ENCODE peak calls at places on chromosomes 4 and X, in ten cellular contexts. V is HFF-Myc; C is A673; Q is mesothelial cell of epicardium; Z is tibial nerve; B is CD8-positive, alpha-beta T cell; N is transverse colon; Y is endothelial cell; O is CD4-positive, alpha-beta T cell; X is AG10803. H is an unnamed sample.

GRCh38 chr4:153514001-153514526 is 47.9 kb downstream of the TMEM131L start:
- DNase-seq in Z (no peak), X (peak), V (no peak), C (peak), Q (no peak), Y (no peak), B (no peak), O (no peak), N (no peak), H (no peak)

GRCh38 chr4:109434007-109434792 is 585 bp downstream of the SEC24B start:
- DNase-seq in X (no peak), O (peak), N (peak), B (peak), V (no peak), Z (peak), Y (peak), C (peak), Q (peak), H (peak)

GRCh38 chr4:185011408-185011807 is 6.9 kb upstream of the HELT start:
- DNase-seq in Q (no peak), Z (no peak), V (no peak), C (peak), Y (peak), B (no peak), O (no peak), N (no peak), X (no peak), H (peak)

GRCh38 chr4:161197912-161198311 is 965.9 kb downstream of the FSTL5 start:
- DNase-seq in V (no peak), Q (no peak), Y (no peak), N (no peak), C (no peak), B (no peak), Z (no peak), X (no peak), O (no peak), H (no peak)

GRCh38 chrX:331772-332495 is 13.3 kb upstream of the GTPBP6 start:
- DNase-seq in Z (no peak), X (no peak), C (no peak), O (no peak), V (no peak), N (no peak), Q (no peak), B (no peak), Y (no peak), H (no peak)

GRCh38 chrX:29285670-29286069 is 698.4 kb downstream of the IL1RAPL1 start:
- DNase-seq in V (no peak), O (no peak), B (no peak), N (no peak), C (no peak), Y (no peak), X (no peak), Q (no peak), Z (no peak), H (no peak)

GRCh38 chr4:67593741-67594175 is 35.2 kb downstream of the STAP1 start:
- DNase-seq in Q (no peak), O (no peak), N (no peak), Z (no peak), X (peak), B (no peak), Y (no peak), V (no peak), C (no peak), H (no peak)

GRCh38 chrX:38805294-38806053 is 4.2 kb downstream of the MID1IP1 start:
- DNase-seq in X (peak), B (peak), Y (peak), V (no peak), Z (peak), C (peak), Q (peak), N (peak), O (peak), H (peak)

GRCh38 chr4:113958766-113959540 is 20.5 kb downstream of the ARSJ start:
- DNase-seq in Q (no peak), N (no peak), B (no peak), X (peak), V (peak), O (no peak), Y (no peak), Z (no peak), C (peak), H (no peak)

GRCh38 chrX:20515841-20516461 is 249.2 kb upstream of the RPS6KA3 start:
- DNase-seq in X (peak), V (peak), N (no peak), Z (no peak), Y (no peak), B (no peak), Q (no peak), O (no peak), C (peak), H (no peak)

GRCh38 chrX:120315776-120316175 is 4.5 kb upstream of the TMEM255A start:
- DNase-seq in Q (no peak), Y (no peak), C (no peak), X (no peak), N (no peak), O (no peak), B (no peak), Z (no peak), V (no peak), H (no peak)

GRCh38 chr4:42396361-42397255 is 680 bp upstream of the SHISA3 start:
- DNase-seq in Q (no peak), V (no peak), Y (no peak), B (no peak), Z (no peak), X (no peak), N (no peak), O (no peak), C (no peak), H (no peak)

GRCh38 chr4:118729287-118730286 is 44.4 kb downstream of the METTL14 start:
- DNase-seq in B (peak), V (no peak), Y (no peak), N (no peak), Q (no peak), Z (no peak), O (no peak), X (peak), C (peak), H (no peak)

GRCh38 chr4:181319629-181320028 is 923.6 kb upstream of the TENM3 start:
- DNase-seq in V (no peak), O (no peak), B (no peak), X (no peak), Z (no peak), N (no peak), Y (no peak), C (no peak), Q (no peak), H (no peak)

GRCh38 chr4:84985952-84986351 is 19.5 kb upstream of the WDFY3 start:
- DNase-seq in X (peak), B (no peak), C (no peak), Y (no peak), V (peak), N (no peak), Q (no peak), Z (no peak), O (no peak), H (no peak)

GRCh38 chr4:46946914-46947313 is 37.9 kb upstream of the COX7B2 start:
- DNase-seq in V (no peak), O (no peak), C (no peak), B (no peak), N (no peak), Z (no peak), Y (no peak), X (no peak), Q (no peak), H (no peak)

GRCh38 chr4:131063878-131064277 is 1967.9 kb downstream of the C4orf33 start:
- DNase-seq in O (no peak), X (no peak), B (no peak), V (no peak), C (no peak), N (no peak), Y (no peak), Z (no peak), Q (no peak), H (no peak)

GRCh38 chrX:145484740-145485139 is 237.4 kb downstream of the SPANXN1 start:
- DNase-seq in Y (no peak), X (no peak), B (no peak), C (no peak), Q (no peak), N (no peak), V (no peak), Z (no peak), O (no peak), H (no peak)

GRCh38 chr4:15717126-15717525 is 14.3 kb downstream of the BST1 start:
- DNase-seq in V (no peak), Y (no peak), Z (no peak), O (no peak), Q (no peak), X (peak), N (no peak), B (no peak), C (peak), H (no peak)

GRCh38 chrX:13051529-13052172 is 7.2 kb upstream of the FAM9C start:
- DNase-seq in V (no peak), C (no peak), X (no peak), B (peak), Q (no peak), O (no peak), N (no peak), Z (no peak), Y (no peak), H (no peak)

GRCh38 chr4:130257271-130257670 is 1161.3 kb downstream of the C4orf33 start:
- DNase-seq in O (no peak), Y (no peak), N (no peak), Z (no peak), C (peak), X (peak), Q (no peak), V (no peak), B (no peak), H (no peak)

GRCh38 chrX:151878574-151878973 is 34.1 kb upstream of the MAGEA4 start:
- DNase-seq in Y (no peak), C (no peak), O (no peak), X (no peak), N (no peak), B (no peak), Z (no peak), V (no peak), Q (no peak), H (no peak)

GRCh38 chr4:74608151-74608949 is 163.4 kb downstream of the AREG start:
- DNase-seq in B (no peak), Y (no peak), Q (no peak), N (no peak), V (no peak), X (no peak), Z (no peak), C (no peak), O (no peak), H (no peak)

GRCh38 chr4:6177587-6178197 is 22.7 kb downstream of the JAKMIP1 start:
- DNase-seq in Y (no peak), B (peak), V (no peak), N (peak), Z (no peak), Q (no peak), C (peak), X (no peak), O (no peak), H (no peak)

GRCh38 chr4:101835121-101835904 is 44.8 kb downstream of the BANK1 start:
- DNase-seq in O (no peak), X (peak), Y (no peak), B (no peak), N (no peak), V (no peak), Z (peak), C (peak), Q (no peak), H (no peak)

GRCh38 chr4:81921757-81922159 is 450.1 kb upstream of the RASGEF1B start:
- DNase-seq in Z (no peak), X (no peak), Q (no peak), Y (no peak), V (no peak), O (no peak), B (no peak), C (peak), N (no peak), H (no peak)

GRCh38 chrX:758917-759316 is 128.3 kb downstream of the SHOX start:
- DNase-seq in Z (no peak), B (no peak), Q (no peak), X (no peak), Y (no peak), C (no peak), O (no peak), N (no peak), V (no peak), H (no peak)

GRCh38 chr4:31592293-31592692 is 872.1 kb downstream of the PCDH7 start:
- DNase-seq in Q (no peak), X (no peak), V (no peak), Y (no peak), Z (no peak), O (no peak), C (no peak), N (no peak), B (no peak), H (no peak)

GRCh38 chr4:176400816-176401461 is 81.2 kb downstream of the SPCS3 start:
- DNase-seq in Y (no peak), B (no peak), O (no peak), C (no peak), X (peak), Z (no peak), Q (no peak), V (peak), N (no peak), H (no peak)

GRCh38 chr4:71833175-71833900 is 49.5 kb upstream of the GC start:
- DNase-seq in Y (no peak), Q (no peak), B (no peak), X (no peak), C (no peak), N (peak), Z (no peak), O (no peak), V (no peak), H (no peak)

GRCh38 chrX:112841114-112841819 is 636 bp upstream of the AMOT start:
- DNase-seq in Y (peak), V (peak), B (peak), O (peak), N (peak), X (peak), Z (peak), Q (peak), C (peak), H (peak)

GRCh38 chr4:96742332-96743014 is 902.6 kb downstream of the PDHA2 start:
- DNase-seq in Y (no peak), Z (no peak), C (no peak), N (no peak), X (no peak), B (no peak), Q (no peak), O (no peak), V (no peak), H (no peak)

GRCh38 chrX:46735625-46736024 is 23.3 kb downstream of the SLC9A7 start:
- DNase-seq in V (no peak), Y (no peak), B (no peak), C (no peak), Z (no peak), X (no peak), O (no peak), Q (no peak), N (no peak), H (no peak)

GRCh38 chr4:115279300-115279699 is 165.9 kb upstream of the NDST4 start:
- DNase-seq in C (no peak), V (no peak), X (no peak), N (no peak), O (no peak), Z (no peak), Q (no peak), B (no peak), Y (no peak), H (no peak)

GRCh38 chr4:81565137-81565870 is 93.6 kb upstream of the RASGEF1B start:
- DNase-seq in C (no peak), X (no peak), N (peak), Q (peak), Z (peak), B (no peak), V (no peak), O (no peak), Y (peak), H (no peak)

GRCh38 chr4:40316333-40316781 is 18.8 kb upstream of the CHRNA9 start:
- DNase-seq in Z (no peak), O (no peak), Q (no peak), B (peak), C (peak), X (peak), V (peak), N (no peak), Y (no peak), H (no peak)

GRCh38 chrX:148310402-148311200 is 189.8 kb upstream of the AFF2 start:
- DNase-seq in Q (no peak), O (peak), N (no peak), B (peak), Z (no peak), Y (no peak), X (no peak), V (no peak), C (no peak), H (no peak)

GRCh38 chr4:152369903-152370296 is 166.0 kb downstream of the FBXW7 start:
- DNase-seq in B (no peak), N (no peak), C (peak), O (no peak), Q (no peak), Y (no peak), Z (no peak), V (no peak), X (no peak), H (no peak)
- TF ChIP-seq CTCF in B (peak), N (peak), C (peak), O (peak), Q (peak), Y (no peak), Z (peak), V (no peak), X (peak), H (peak)

GRCh38 chrX:105226499-105226898 is 6.0 kb upstream of the TEX13A start:
- DNase-seq in N (no peak), B (no peak), C (no peak), Z (no peak), V (no peak), X (no peak), O (no peak), Y (no peak), Q (no peak), H (no peak)
- TF ChIP-seq CTCF in N (no peak), B (no peak), C (no peak), Z (no peak), V (no peak), X (no peak), O (no peak), Y (no peak), Q (no peak), H (no peak)

GRCh38 chr4:58510652-58511051 is 1400.5 kb upstream of the IGFBP7 start:
- DNase-seq in C (no peak), N (no peak), Q (no peak), V (no peak), Z (no peak), B (no peak), Y (no peak), X (no peak), O (no peak), H (no peak)
- TF ChIP-seq CTCF in C (no peak), N (no peak), Q (no peak), V (no peak), Z (no peak), B (no peak), Y (no peak), X (no peak), O (no peak), H (no peak)

GRCh38 chr4:156154978-156155377 is 201.3 kb upstream of the CTSO start:
- DNase-seq in B (no peak), X (no peak), C (no peak), Z (no peak), V (no peak), N (no peak), Q (no peak), O (no peak), Y (no peak), H (no peak)
- TF ChIP-seq CTCF in B (no peak), X (peak), C (peak), Z (no peak), V (no peak), N (no peak), Q (no peak), O (no peak), Y (no peak), H (peak)

GRCh38 chr4:89162486-89162885 is 51.2 kb downstream of the TIGD2 start:
- DNase-seq in Q (no peak), X (no peak), Z (no peak), C (no peak), N (no peak), V (no peak), B (no peak), Y (no peak), O (no peak), H (no peak)

GRCh38 chr4:89161841-89162240 is 50.5 kb downstream of the TIGD2 start:
- DNase-seq in V (no peak), B (no peak), Q (no peak), C (no peak), O (no peak), Z (no peak), X (peak), Y (no peak), N (no peak), H (no peak)

GRCh38 chr4:89162987-89163386 is 51.7 kb downstream of the TIGD2 start:
- DNase-seq in X (no peak), N (no peak), C (no peak), Y (no peak), Q (no peak), O (no peak), Z (no peak), V (no peak), B (no peak), H (no peak)

GRCh38 chr4:89166971-89167475 is 55.7 kb downstream of the TIGD2 start:
- DNase-seq in B (no peak), X (no peak), Q (no peak), Z (no peak), N (no peak), V (no peak), Y (no peak), O (no peak), C (no peak), H (no peak)

GRCh38 chr4:89164400-89164799 is 53.1 kb downstream of the TIGD2 start:
- DNase-seq in N (no peak), X (no peak), O (no peak), Y (no peak), B (no peak), V (no peak), Z (no peak), Q (no peak), C (no peak), H (no peak)
- TF ChIP-seq CTCF in N (no peak), X (no peak), O (peak), Y (no peak), B (no peak), V (no peak), Z (no peak), Q (no peak), C (peak), H (no peak)

H was measured in progenitor cell of endocrine pancreas.